ENCODE peak calls at places on chromosome 20, in six cellular contexts. W, E, G, S, D and V are unnamed samples. For H3K4me1, the result is how much of the 10 kb centered on the place peaks cover.

GRCh38 chr20:59576216-59576953 is 28.0 kb upstream of the PHACTR3 start:
- DNase-seq in E (no peak), D (no peak), S (no peak), G (no peak), W (no peak), V (no peak)

GRCh38 chr20:5188736-5189135 is 61.9 kb downstream of the CDS2 start:
- DNase-seq in G (no peak), E (no peak), S (no peak), D (no peak), W (no peak), V (no peak)

GRCh38 chr20:58647162-58647813 is 3.8 kb upstream of the STX16 start:
- DNase-seq in G (no peak), E (no peak), S (no peak), W (peak), D (no peak), V (no peak)

GRCh38 chr20:40648505-40649072 is 40.4 kb downstream of the MAFB start:
- DNase-seq in D (no peak), S (no peak), G (peak), E (no peak), W (peak), V (no peak)

GRCh38 chr20:17928633-17929311 is 39.8 kb downstream of the SNX5 start:
- DNase-seq in D (no peak), W (peak), S (no peak), E (no peak), G (peak), V (no peak)

GRCh38 chr20:44489931-44490330 is 14.3 kb downstream of the TTPAL start:
- DNase-seq in E (no peak), D (no peak), G (no peak), S (no peak), W (no peak), V (no peak)

GRCh38 chr20:9575836-9576235 is 61.4 kb downstream of the LAMP5 start:
- DNase-seq in S (no peak), D (no peak), E (no peak), W (no peak), G (no peak), V (no peak)

GRCh38 chr20:59322813-59323469 is 22.5 kb downstream of the EDN3 start:
- DNase-seq in E (no peak), S (no peak), G (no peak), W (no peak), D (no peak), V (no peak)

GRCh38 chr20:24633026-24633425 is 163.6 kb downstream of the SYNDIG1 start:
- DNase-seq in D (peak), E (no peak), W (no peak), S (no peak), G (no peak), V (no peak)

GRCh38 chr20:38728237-38728761 is 4.0 kb downstream of the SLC32A1 start:
- DNase-seq in S (no peak), D (no peak), G (no peak), W (no peak), E (no peak), V (no peak)

GRCh38 chr20:53381568-53382262 is 211.9 kb downstream of the ZNF217 start:
- DNase-seq in E (no peak), S (no peak), G (no peak), D (no peak), W (no peak), V (no peak)

GRCh38 chr20:38321959-38322598 is 18.1 kb downstream of the BPI start:
- DNase-seq in D (peak), W (no peak), S (no peak), G (peak), E (peak), V (no peak)

GRCh38 chr20:37961016-37961415 is 58.1 kb downstream of the VSTM2L start:
- DNase-seq in S (no peak), D (no peak), G (no peak), W (no peak), E (no peak), V (no peak)

GRCh38 chr20:10074513-10074912 is 39.7 kb downstream of the ANKEF1 start:
- DNase-seq in S (no peak), G (peak), E (peak), W (no peak), D (peak), V (no peak)

GRCh38 chr20:61760321-61761112 is 305.2 kb downstream of the TAF4 start:
- DNase-seq in W (no peak), S (no peak), G (no peak), E (no peak), D (no peak), V (no peak)

GRCh38 chr20:36385503-36385902 is 79.4 kb downstream of the DLGAP4 start:
- DNase-seq in W (no peak), S (no peak), D (no peak), G (no peak), E (no peak), V (no peak)

GRCh38 chr20:33026072-33026778 is 5.2 kb upstream of the BPIFB6 start:
- DNase-seq in W (no peak), E (no peak), G (no peak), D (no peak), S (no peak), V (no peak)

GRCh38 chr20:1396264-1396663 is 3.4 kb upstream of the FKBP1A start:
- DNase-seq in D (no peak), G (no peak), E (no peak), W (no peak), S (no peak), V (no peak)
- H3K4me1 ChIP-seq in D (under half), G (under half), E (under half), W (under half), S (under half), V (under half)

GRCh38 chr20:3710703-3711417 is 1.5 kb downstream of the SIGLEC1 start:
- DNase-seq in E (peak), S (peak), G (peak), W (peak), D (no peak), V (peak)
- H3K27ac ChIP-seq in E (no peak), S (no peak), G (no peak), W (no peak), D (no peak), V (no peak)

GRCh38 chr20:23046431-23046830 is 3.0 kb downstream of the THBD start:
- DNase-seq in D (no peak), S (no peak), E (no peak), G (no peak), W (no peak), V (no peak)

GRCh38 chr20:23049201-23049932 is at the start of gene THBD:
- DNase-seq in W (peak), E (peak), D (peak), G (peak), S (no peak), V (no peak)

GRCh38 chr20:23047001-23047737 is 2.3 kb downstream of the THBD start:
- DNase-seq in W (no peak), S (no peak), E (no peak), D (no peak), G (no peak), V (no peak)

GRCh38 chr20:23048283-23049200 is 930 bp downstream of the THBD start:
- DNase-seq in E (peak), S (no peak), D (peak), G (peak), W (peak), V (no peak)

DNA sequence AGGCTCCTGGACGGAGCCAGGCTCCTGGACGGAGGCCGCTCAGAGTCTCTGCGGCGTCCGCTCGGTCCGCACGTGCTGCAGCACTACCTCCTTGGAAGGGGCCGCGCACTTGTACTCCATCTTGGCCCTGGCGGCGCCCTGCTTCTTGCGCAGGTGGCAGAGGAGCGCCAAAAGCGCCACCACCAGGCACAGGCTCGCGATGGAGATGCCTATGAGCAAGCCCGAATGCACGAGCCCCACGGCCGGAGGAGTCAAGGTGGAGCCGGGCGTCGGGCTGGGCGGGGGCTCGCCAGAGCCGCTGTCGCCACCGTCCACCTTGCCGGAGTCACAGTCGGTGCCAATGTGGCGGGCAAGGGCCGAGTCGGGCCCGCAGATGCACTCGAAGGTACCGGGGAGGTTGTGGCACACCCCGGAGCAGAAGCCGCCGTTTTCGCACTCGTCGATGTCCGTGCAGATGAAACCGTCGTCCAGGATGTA is 1.7 kb downstream of the THBD start:
- DNase-seq in W (no peak), E (peak), D (no peak), G (no peak), S (no peak), V (no peak)
- H3K4me3 ChIP-seq in W (no peak), E (peak), D (peak), G (no peak), S (no peak), V (no peak)

GRCh38 chr20:50663095-50663821 is 28.1 kb downstream of the RIPOR3 start:
- DNase-seq in G (peak), D (no peak), E (peak), S (no peak), W (peak), V (no peak)

GRCh38 chr20:50654899-50655298 is 36.4 kb downstream of the RIPOR3 start:
- DNase-seq in D (no peak), E (no peak), W (no peak), S (no peak), G (no peak), V (no peak)

GRCh38 chr20:50659975-50660670 is 31.2 kb downstream of the RIPOR3 start:
- DNase-seq in S (no peak), W (no peak), G (no peak), E (no peak), D (no peak), V (no peak)

GRCh38 chr20:50655325-50655880 is 35.9 kb downstream of the RIPOR3 start:
- DNase-seq in E (no peak), D (peak), W (no peak), G (peak), S (no peak), V (no peak)

DNA sequence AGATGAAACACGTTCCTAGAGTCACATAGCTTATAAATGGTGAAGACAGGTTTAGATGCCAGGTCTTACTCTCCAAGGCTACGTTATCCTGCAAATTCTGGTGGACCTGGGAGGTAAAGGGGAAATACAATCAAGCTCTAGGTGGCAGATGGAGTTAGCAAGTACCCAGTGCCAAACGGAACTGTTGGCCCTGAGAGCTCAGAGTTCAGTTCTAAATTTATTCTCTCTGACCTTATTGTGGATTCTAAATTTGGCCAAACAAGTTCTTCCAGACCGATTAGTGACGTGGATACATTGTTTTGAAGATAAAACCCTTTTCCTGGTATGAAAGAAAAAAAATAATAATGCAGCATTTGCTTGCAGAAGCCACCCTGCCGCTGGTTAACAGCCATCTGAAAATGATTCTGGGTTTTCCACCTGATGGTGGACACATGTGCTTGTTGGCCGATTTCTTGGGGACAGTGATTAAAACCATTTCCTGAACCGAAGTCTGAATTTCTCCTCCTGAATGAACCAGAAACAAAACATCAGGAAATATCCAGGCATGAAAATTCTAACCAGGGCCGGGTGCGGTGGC is 32.5 kb downstream of the RIPOR3 start:
- DNase-seq in E (no peak), S (no peak), D (no peak), W (peak), G (no peak), V (no peak)
- H3K4me1 ChIP-seq in E (under half), S (under half), D (under half), W (half or more), G (half or more), V (under half)

DNA sequence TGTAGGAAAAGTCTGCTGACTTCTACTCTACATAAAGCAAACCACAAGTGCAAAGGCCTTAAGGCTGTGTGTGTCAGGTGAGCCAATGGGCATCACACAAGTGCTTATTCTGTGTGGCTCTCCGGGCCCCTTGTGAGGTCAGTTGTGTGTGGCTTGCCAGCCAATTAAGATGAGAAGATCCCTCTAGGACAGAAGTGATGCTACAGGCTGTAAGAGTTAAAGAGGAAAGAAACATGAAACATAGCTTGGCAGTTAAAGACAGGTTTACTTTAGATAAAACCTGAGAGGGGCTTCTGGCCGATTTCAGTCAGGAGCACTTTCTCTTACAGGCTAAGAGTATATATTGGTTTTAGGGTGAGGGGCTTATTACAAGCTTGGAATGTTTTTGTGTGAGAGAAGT is 242.4 kb downstream of the NFATC2 start:
- DNase-seq in G (no peak), S (no peak), W (no peak), D (no peak), E (no peak), V (no peak)
- H3K27ac ChIP-seq in G (no peak), S (no peak), W (no peak), D (no peak), E (no peak), V (no peak)

DNA sequence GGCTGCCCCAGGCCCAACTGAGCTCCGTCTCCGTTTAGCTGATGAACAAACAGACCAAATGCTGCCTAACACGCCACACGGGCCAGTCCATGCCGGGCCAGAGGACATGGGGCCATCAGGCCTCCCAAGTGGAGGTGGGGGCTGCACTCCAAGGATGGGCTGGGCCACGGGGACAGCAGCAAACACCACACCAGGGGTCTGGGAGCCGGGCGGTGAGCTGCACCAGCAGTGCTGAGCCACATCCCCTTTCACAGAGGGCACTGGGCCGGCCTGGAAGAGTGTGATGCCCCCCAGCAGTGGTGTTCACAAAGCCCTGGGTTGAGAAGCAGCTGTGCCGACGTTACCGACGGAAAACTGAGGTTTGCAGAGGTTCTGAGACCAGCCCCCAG is 2.7 kb downstream of the KCNQ2 start:
- DNase-seq in S (no peak), G (no peak), E (no peak), W (no peak), D (no peak), V (no peak)
- H3K4me3 ChIP-seq in S (no peak), G (no peak), E (no peak), W (no peak), D (no peak), V (no peak)